ENCODE peak calls at places on chromosome 16, in seven cellular contexts. T, V, B, C, Y, U and E are unnamed samples.

GRCh38 chr16:55257971-55258613 is 65.9 kb upstream of the IRX6 start:
- DNase-seq in V (peak; percentile 71), Y (peak; percentile 64), T (peak; percentile 53), C (peak; percentile 94), U (peak; percentile 26), B (no peak), E (no peak)

GRCh38 chr16:17930280-17930679 is 406.3 kb downstream of the NPIPA8 start:
- DNase-seq in V (no peak), C (no peak), Y (no peak), B (no peak), T (no peak), U (no peak), E (no peak)

GRCh38 chr16:31105677-31106213 is 2.4 kb upstream of the BCKDK start:
- DNase-seq in T (peak; percentile 63), V (peak; percentile 88), B (no peak), C (peak; percentile 98), U (no peak), Y (peak; percentile 94), E (peak; percentile 95)

GRCh38 chr16:9138731-9139501 is 47.5 kb downstream of the HAPSTR1 start:
- DNase-seq in V (peak; percentile 68), Y (peak; percentile 84), T (peak; percentile 60), C (peak; percentile 88), U (peak; percentile 58), B (no peak), E (peak; percentile 78)

GRCh38 chr16:75099738-75100615 is 16.6 kb downstream of the LDHD start:
- DNase-seq in B (no peak), V (no peak), T (peak; percentile 39), Y (peak; percentile 74), C (no peak), U (no peak), E (no peak)

GRCh38 chr16:695355-696089 is 5.3 kb upstream of the WDR24 start:
- DNase-seq in T (no peak), V (peak; percentile 91), Y (no peak), C (peak; percentile 95), B (no peak), U (no peak), E (no peak)

GRCh38 chr16:21001262-21001661 is 100.7 kb downstream of the LYRM1 start:
- DNase-seq in U (peak; percentile 4), T (peak; percentile 27), B (no peak), V (peak; percentile 29), Y (no peak), C (no peak), E (no peak)

GRCh38 chr16:84922351-84923135 is 88.8 kb downstream of the ZDHHC7 start:
- DNase-seq in V (peak; percentile 63), U (peak; percentile 46), Y (peak; percentile 90), C (no peak), B (no peak), T (peak; percentile 64), E (peak; percentile 96)

GRCh38 chr16:20610192-20610891 is 34.2 kb upstream of the ACSM2B start:
- DNase-seq in B (no peak), U (no peak), Y (no peak), T (no peak), C (no peak), V (no peak), E (no peak)

GRCh38 chr16:8108991-8109509 is 481.3 kb downstream of the TMEM114 start:
- DNase-seq in U (no peak), V (no peak), Y (no peak), C (no peak), B (no peak), T (no peak), E (no peak)

GRCh38 chr16:78669994-78670393 is 570.5 kb downstream of the WWOX start:
- DNase-seq in Y (no peak), C (no peak), T (no peak), U (no peak), B (no peak), V (no peak), E (no peak)

GRCh38 chr16:7313170-7313569 is 19.5 kb upstream of the RBFOX1 start:
- DNase-seq in T (no peak), C (no peak), V (no peak), Y (no peak), B (no peak), U (no peak), E (no peak)

GRCh38 chr16:24070851-24071250 is 185.3 kb upstream of the CACNG3 start:
- DNase-seq in U (peak; percentile 22), B (no peak), Y (no peak), C (no peak), V (no peak), T (peak; percentile 55), E (no peak)

GRCh38 chr16:50303041-50303604 is 36.8 kb downstream of the ADCY7 start:
- DNase-seq in U (peak; percentile 57), B (no peak), C (peak; percentile 34), Y (peak; percentile 24), V (no peak), T (no peak), E (peak; percentile 50)

GRCh38 chr16:81522141-81522701 is 77.6 kb downstream of the CMIP start:
- DNase-seq in V (no peak), T (no peak), U (no peak), B (no peak), C (no peak), Y (no peak), E (no peak)

GRCh38 chr16:67179421-67180080 is 4.2 kb downstream of the MATCAP1 start:
- DNase-seq in B (no peak), V (no peak), Y (no peak), T (no peak), C (peak; percentile 85), U (no peak), E (no peak)

GRCh38 chr16:75319513-75320401 is 68.3 kb upstream of the BCAR1 start:
- DNase-seq in U (peak; percentile 92), C (no peak), V (no peak), Y (no peak), T (peak; percentile 52), B (no peak), E (no peak)

GRCh38 chr16:67155305-67156145 is 4.2 kb downstream of the TRADD start:
- DNase-seq in C (no peak), Y (peak; percentile 91), V (peak; percentile 80), B (no peak), T (peak; percentile 60), U (peak; percentile 71), E (peak; percentile 85)

GRCh38 chr16:67396159-67396774 is 3.0 kb upstream of the TPPP3 start:
- DNase-seq in C (peak; percentile 94), V (peak; percentile 92), U (peak; percentile 78), T (peak; percentile 37), Y (peak; percentile 85), B (no peak), E (peak; percentile 89)

GRCh38 chr16:67001726-67002125 is 13.3 kb downstream of the CES4A start:
- DNase-seq in B (no peak), U (no peak), V (no peak), C (no peak), Y (no peak), T (no peak), E (no peak)

GRCh38 chr16:59527206-59527997 is 793.3 kb upstream of the GOT2 start:
- DNase-seq in T (no peak), C (no peak), Y (no peak), B (no peak), U (peak; percentile 38), V (no peak), E (no peak)

GRCh38 chr16:85729452-85729851 is 21.4 kb downstream of the C16orf74 start:
- DNase-seq in U (peak; percentile 56), B (no peak), V (no peak), Y (no peak), T (no peak), C (no peak), E (no peak)

GRCh38 chr16:84177740-84178070 is 9.2 kb downstream of the TAF1C start:
- DNase-seq in T (no peak), B (no peak), V (no peak), U (peak; percentile 81), C (no peak), Y (no peak), E (no peak)

GRCh38 chr16:51391798-51392511 is 240.9 kb upstream of the SALL1 start:
- DNase-seq in B (no peak), C (no peak), Y (no peak), T (no peak), U (no peak), V (no peak), E (no peak)

GRCh38 chr16:53156516-53156915 is 101.7 kb downstream of the CHD9 start:
- DNase-seq in C (no peak), Y (no peak), U (peak; percentile 45), T (no peak), B (no peak), V (no peak), E (no peak)

GRCh38 chr16:53152321-53152720 is 97.5 kb downstream of the CHD9 start:
- DNase-seq in V (no peak), B (no peak), U (peak; percentile 6), T (no peak), Y (no peak), C (peak; percentile 20), E (no peak)

GRCh38 chr16:53150769-53151168 is 96.0 kb downstream of the CHD9 start:
- DNase-seq in V (no peak), U (no peak), Y (no peak), B (no peak), T (no peak), C (no peak), E (no peak)

GRCh38 chr16:53154513-53154912 is 99.7 kb downstream of the CHD9 start:
- DNase-seq in Y (no peak), U (no peak), B (no peak), V (no peak), T (no peak), C (peak; percentile 56), E (no peak)

DNA sequence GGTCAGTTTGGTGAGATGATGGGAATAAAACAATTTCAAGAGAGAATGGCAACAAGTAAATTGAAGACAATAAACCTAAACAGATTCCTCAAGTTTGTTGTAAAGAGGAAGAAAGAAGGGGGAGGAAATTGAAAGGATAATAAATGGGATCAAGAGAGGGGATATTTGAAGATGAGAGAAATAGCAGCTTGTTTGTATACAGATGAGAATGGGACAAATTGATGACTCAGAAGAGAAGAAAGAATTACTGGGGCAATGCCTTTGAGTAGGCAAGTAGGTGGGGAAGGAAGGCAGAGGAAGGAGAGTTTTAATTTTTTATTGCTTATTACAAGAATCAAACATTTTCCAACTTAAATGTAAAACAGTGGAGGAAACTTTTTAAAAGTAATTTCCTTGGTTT is 98.3 kb downstream of the CHD9 start:
- DNase-seq in U (no peak), B (no peak), T (no peak), V (no peak), C (no peak), Y (no peak), E (no peak)
- TF ChIP-seq CTCF in U (no peak), B (no peak), T (no peak), V (no peak), C (no peak), Y (no peak), E (no peak)

GRCh38 chr16:22304411-22304810 is 7.2 kb downstream of the POLR3E start:
- DNase-seq in Y (no peak), V (no peak), C (no peak), U (no peak), B (no peak), T (no peak), E (no peak)
- TF ChIP-seq POLR2A in Y (no peak), V (no peak), C (no peak), U (no peak), B (no peak), T (no peak), E (no peak)

GRCh38 chr16:19410435-19411153 is 7.1 kb upstream of the TMC5 start:
- DNase-seq in T (no peak), U (no peak), C (no peak), Y (no peak), V (peak; percentile 77), B (no peak), E (no peak)
- TF ChIP-seq CTCF in T (no peak), U (no peak), C (no peak), Y (no peak), V (peak; percentile 41), B (peak; percentile 16), E (no peak)

GRCh38 chr16:46688657-46689491 is at the start of gene VPS35:
- DNase-seq in Y (peak; percentile 100), C (peak; percentile 100), B (peak; percentile 98), T (peak; percentile 99), U (peak; percentile 98), V (peak; percentile 100), E (peak; percentile 100)
- TF ChIP-seq POLR2A in Y (no peak), C (no peak), B (peak; percentile 88), T (peak; percentile 74), U (no peak), V (peak; percentile 89), E (peak; percentile 56)